ENCODE peak calls at places on chromosome 11, in five cellular contexts. One of them, this sample, is unnamed.

GRCh38 chr11:7538023-7538422 is 24.2 kb downstream of the PPFIBP2 start:
- DNase-seq in A172: no peak
- DNase-seq in progenitor cell of endocrine pancreas: no peak
- DNase-seq in mucosa of gallbladder: no peak
- DNase-seq in uterus: no peak
- DNase-seq in this sample: no peak

GRCh38 chr11:112321521-112322172 is 61.0 kb upstream of the PLET1 start:
- DNase-seq in A172: peak
- DNase-seq in progenitor cell of endocrine pancreas: no peak
- DNase-seq in mucosa of gallbladder: peak
- DNase-seq in uterus: no peak
- DNase-seq in this sample: no peak

GRCh38 chr11:130908770-130909625 is 7.3 kb downstream of the SNX19 start:
- DNase-seq in A172: peak
- DNase-seq in progenitor cell of endocrine pancreas: no peak
- DNase-seq in mucosa of gallbladder: no peak
- DNase-seq in uterus: no peak
- DNase-seq in this sample: no peak

GRCh38 chr11:129973809-129974208 is 28.8 kb downstream of the PRDM10 start:
- DNase-seq in A172: no peak
- DNase-seq in progenitor cell of endocrine pancreas: peak
- DNase-seq in mucosa of gallbladder: no peak
- DNase-seq in uterus: no peak
- DNase-seq in this sample: no peak

GRCh38 chr11:64419818-64420485 is 61.0 kb downstream of the RPS6KA4 start:
- DNase-seq in A172: no peak
- DNase-seq in progenitor cell of endocrine pancreas: no peak
- DNase-seq in mucosa of gallbladder: no peak
- DNase-seq in uterus: no peak
- DNase-seq in this sample: no peak

GRCh38 chr11:32385998-32386397 is 49.3 kb downstream of the WT1 start:
- DNase-seq in A172: peak
- DNase-seq in progenitor cell of endocrine pancreas: no peak
- DNase-seq in mucosa of gallbladder: no peak
- DNase-seq in uterus: peak
- DNase-seq in this sample: peak

GRCh38 chr11:32464078-32464477 is 28.7 kb upstream of the WT1 start:
- DNase-seq in A172: no peak
- DNase-seq in progenitor cell of endocrine pancreas: no peak
- DNase-seq in mucosa of gallbladder: no peak
- DNase-seq in uterus: no peak
- DNase-seq in this sample: no peak

GRCh38 chr11:12210200-12210599 is 99.8 kb downstream of the MICAL2 start:
- DNase-seq in A172: no peak
- DNase-seq in progenitor cell of endocrine pancreas: no peak
- DNase-seq in mucosa of gallbladder: no peak
- DNase-seq in uterus: no peak
- DNase-seq in this sample: no peak

GRCh38 chr11:113384551-113384950 is 3.0 kb upstream of the ANKK1 start:
- DNase-seq in A172: peak
- DNase-seq in progenitor cell of endocrine pancreas: no peak
- DNase-seq in mucosa of gallbladder: no peak
- DNase-seq in uterus: no peak
- DNase-seq in this sample: no peak

GRCh38 chr11:12433571-12434061 is 56.2 kb downstream of the PARVA start:
- DNase-seq in A172: no peak
- DNase-seq in progenitor cell of endocrine pancreas: no peak
- DNase-seq in mucosa of gallbladder: no peak
- DNase-seq in uterus: peak
- DNase-seq in this sample: no peak

GRCh38 chr11:73464347-73464746 is 88.1 kb downstream of the RELT start:
- DNase-seq in A172: no peak
- DNase-seq in progenitor cell of endocrine pancreas: no peak
- DNase-seq in mucosa of gallbladder: no peak
- DNase-seq in uterus: no peak
- DNase-seq in this sample: no peak